ENCODE peak calls at places on chromosomes 13 and 19, in six cellular contexts. X, E, D, N, S and P are unnamed samples.

GRCh38 chr13:102825921-102826706 is 19.7 kb upstream of the ERCC5 start:
- DNase-seq in S (no peak), E (no peak), D (no peak), X (no peak), N (no peak), P (peak)

GRCh38 chr19:35436477-35437141 is 11.4 kb upstream of the FFAR2 start:
- DNase-seq in S (peak), N (peak), D (peak), E (peak), X (no peak), P (peak)

GRCh38 chr13:29520671-29521070 is 74.8 kb downstream of the SLC7A1 start:
- DNase-seq in D (no peak), N (no peak), E (no peak), X (no peak), S (no peak), P (no peak)

GRCh38 chr13:48431987-48432615 is 19.2 kb upstream of the LPAR6 start:
- DNase-seq in D (no peak), E (no peak), N (no peak), X (no peak), S (no peak), P (peak)

GRCh38 chr19:9709305-9709704 is 34.4 kb upstream of the ZNF562 start:
- DNase-seq in X (no peak), E (no peak), N (no peak), S (peak), D (no peak), P (no peak)

GRCh38 chr13:45162821-45163220 is 38.0 kb downstream of the KCTD4 start:
- DNase-seq in X (no peak), D (no peak), E (no peak), S (no peak), N (no peak), P (peak)

GRCh38 chr13:107034236-107034635 is 466.3 kb upstream of the ARGLU1 start:
- DNase-seq in E (no peak), S (no peak), N (no peak), D (no peak), X (no peak), P (no peak)

GRCh38 chr13:112641456-112641855 is 48.4 kb upstream of the ATP11A start:
- DNase-seq in D (no peak), E (no peak), S (no peak), N (no peak), X (no peak), P (no peak)

GRCh38 chr19:1360818-1361461 is 22.8 kb upstream of the NDUFS7 start:
- DNase-seq in E (no peak), X (no peak), D (peak), S (peak), N (no peak), P (peak)

GRCh38 chr13:95181586-95181985 is 119.7 kb downstream of the ABCC4 start:
- DNase-seq in X (no peak), E (no peak), D (no peak), N (no peak), S (no peak), P (no peak)

GRCh38 chr13:91360246-91360751 is 12.8 kb downstream of the MIR17HG start:
- DNase-seq in N (no peak), S (no peak), X (no peak), E (no peak), D (no peak), P (no peak)

GRCh38 chr19:15672580-15673175 is at the start of gene CYP4F12:
- DNase-seq in N (peak), E (peak), S (peak), X (peak), D (no peak), P (no peak)

GRCh38 chr19:7376151-7376852 is 27.6 kb downstream of the ARHGEF18 start:
- DNase-seq in X (no peak), D (no peak), S (no peak), E (no peak), N (no peak), P (no peak)

GRCh38 chr19:47512948-47513319 is 1.9 kb downstream of the NAPA start:
- DNase-seq in D (no peak), X (no peak), S (no peak), N (no peak), E (no peak), P (no peak)

GRCh38 chr19:43726736-43727592 is 11.1 kb downstream of the IRGC start:
- DNase-seq in X (no peak), N (no peak), E (no peak), D (no peak), S (no peak), P (no peak)

GRCh38 chr13:23025848-23026608 is 154.8 kb upstream of the SGCG start:
- DNase-seq in D (no peak), S (no peak), E (no peak), N (no peak), X (no peak), P (no peak)

GRCh38 chr13:36819064-36819810 is at the start of gene RFXAP:
- DNase-seq in S (peak), X (peak), N (peak), D (peak), E (peak), P (peak)

GRCh38 chr19:15199652-15200574 is 882 bp downstream of the NOTCH3 start:
- DNase-seq in D (no peak), E (no peak), X (no peak), N (no peak), S (no peak), P (no peak)

GRCh38 chr19:12838182-12838890 is at the start of gene MAST1:
- DNase-seq in S (no peak), N (peak), D (peak), X (no peak), E (peak), P (peak)

GRCh38 chr19:6064016-6064702 is 46.1 kb downstream of the RFX2 start:
- DNase-seq in D (no peak), S (no peak), X (no peak), E (no peak), N (peak), P (no peak)

GRCh38 chr13:76711515-76712182 is 174.6 kb downstream of the KCTD12 start:
- DNase-seq in S (peak), D (peak), X (no peak), E (no peak), N (peak), P (no peak)

GRCh38 chr19:18507021-18507726 is 14.7 kb downstream of the ELL start:
- DNase-seq in E (no peak), S (no peak), X (no peak), N (peak), D (no peak), P (peak)

GRCh38 chr13:85430216-85430615 is 369.0 kb downstream of the SLITRK6 start:
- DNase-seq in N (no peak), D (no peak), S (no peak), E (no peak), X (no peak), P (no peak)

GRCh38 chr19:1248454-1249297 is at the start of gene MIDN:
- DNase-seq in N (peak), X (peak), D (peak), E (peak), S (peak), P (peak)

GRCh38 chr13:111328803-111329410 is 8.5 kb downstream of the TEX29 start:
- DNase-seq in X (no peak), S (no peak), E (no peak), N (no peak), D (no peak), P (no peak)